ENCODE peak calls at places on chromosomes 6 and 20, in nine cellular contexts. O is adrenal gland, R is NCI-H1105 treated with DMSO at 0.1 percent for 48 hours, U is pancreas, F is SW480, Z is foreskin melanocyte, I is HEK293T, A is NCI-H2171, D is T-cell. J is an unnamed sample.

GRCh38 chr20:59446361-59446760 is 145.9 kb downstream of the EDN3 start:
- DNase-seq in O (no peak), R (no peak), U (no peak), F (no peak), Z (no peak), I (no peak), A (no peak), D (no peak), J (no peak)

GRCh38 chr6:4280721-4281120 is 145.3 kb upstream of the ECI2 start:
- DNase-seq in O (peak; percentile 74), R (no peak), U (no peak), F (peak; percentile 23), Z (peak; percentile 28), I (no peak), A (no peak), D (no peak), J (no peak)

GRCh38 chr20:57183457-57184009 is 82.9 kb downstream of the BMP7 start:
- DNase-seq in O (no peak), R (no peak), U (no peak), F (no peak), Z (no peak), I (no peak), A (no peak), D (no peak), J (no peak)

GRCh38 chr6:25144919-25145318 is 134.3 kb upstream of the CARMIL1 start:
- DNase-seq in O (no peak), R (no peak), U (no peak), F (no peak), Z (no peak), I (no peak), A (no peak), D (no peak), J (no peak)

GRCh38 chr6:12343440-12344162 is 53.4 kb downstream of the EDN1 start:
- DNase-seq in O (no peak), R (no peak), U (peak; percentile 86), F (peak; percentile 46), Z (no peak), I (no peak), A (no peak), D (no peak), J (no peak)

GRCh38 chr6:78605909-78606446 is 261.4 kb upstream of the IRAK1BP1 start:
- DNase-seq in O (no peak), R (no peak), U (no peak), F (no peak), Z (no peak), I (no peak), A (no peak), D (no peak), J (no peak)

GRCh38 chr6:44771647-44772415 is 384.3 kb downstream of the CDC5L start:
- DNase-seq in O (peak; percentile 65), R (peak; percentile 74), U (no peak), F (no peak), Z (no peak), I (no peak), A (no peak), D (no peak), J (no peak)

GRCh38 chr6:35288834-35289233 is 8.8 kb upstream of the DEF6 start:
- DNase-seq in O (no peak), R (no peak), U (no peak), F (no peak), Z (no peak), I (no peak), A (no peak), D (no peak), J (no peak)

GRCh38 chr20:44069203-44069931 is 117.6 kb downstream of the JPH2 start:
- DNase-seq in O (peak; percentile 44), R (no peak), U (no peak), F (no peak), Z (no peak), I (no peak), A (no peak), D (peak; percentile 60), J (no peak)

GRCh38 chr6:3410385-3411360 is 46.2 kb downstream of the SLC22A23 start:
- DNase-seq in O (peak; percentile 73), R (peak; percentile 70), U (peak; percentile 63), F (peak; percentile 16), Z (peak; percentile 28), I (peak; percentile 79), A (peak; percentile 73), D (peak; percentile 39), J (peak; percentile 53)

GRCh38 chr20:63141531-63141930 is 74.4 kb downstream of the YTHDF1 start:
- DNase-seq in O (no peak), R (no peak), U (no peak), F (no peak), Z (no peak), I (no peak), A (no peak), D (no peak), J (no peak)

GRCh38 chr6:37516076-37516919 is 16.6 kb upstream of the CCDC167 start:
- DNase-seq in O (peak; percentile 86), R (peak; percentile 90), U (no peak), F (peak; percentile 53), Z (peak; percentile 61), I (no peak), A (peak; percentile 70), D (peak; percentile 83), J (peak; percentile 62)

GRCh38 chr6:14288910-14289309 is 171.3 kb downstream of the CD83 start:
- DNase-seq in O (no peak), R (no peak), U (no peak), F (no peak), Z (no peak), I (no peak), A (no peak), D (no peak), J (no peak)

GRCh38 chr6:167720456-167721285 is 106.0 kb upstream of the AFDN start:
- DNase-seq in O (peak; percentile 53), R (no peak), U (no peak), F (no peak), Z (no peak), I (no peak), A (no peak), D (no peak), J (no peak)

GRCh38 chr20:23153696-23154341 is 67.7 kb upstream of the CD93 start:
- DNase-seq in O (no peak), R (no peak), U (no peak), F (no peak), Z (no peak), I (no peak), A (no peak), D (no peak), J (no peak)

GRCh38 chr20:9129756-9130155 is 60.9 kb downstream of the PLCB4 start:
- DNase-seq in O (no peak), R (no peak), U (no peak), F (no peak), Z (peak; percentile 76), I (no peak), A (no peak), D (no peak), J (no peak)

GRCh38 chr20:46022411-46023147 is 6.4 kb upstream of the SLC12A5 start:
- DNase-seq in O (peak; percentile 71), R (peak; percentile 58), U (peak; percentile 57), F (peak; percentile 56), Z (no peak), I (peak; percentile 48), A (peak; percentile 59), D (peak; percentile 66), J (peak; percentile 63)

J was measured in upper lobe of left lung.